ENCODE peak calls at places on chromosome 15, in five cellular contexts. One of them, this sample, is unnamed.

GRCh38 chr15:78195735-78196201 is 38.6 kb downstream of the ACSBG1 start:
- DNase-seq in tibial nerve: no peak
- DNase-seq in IMR-90: no peak
- DNase-seq in stomach: peak
- DNase-seq in transverse colon: peak
- DNase-seq in this sample: peak

GRCh38 chr15:67463488-67463887 is 57.4 kb upstream of the C15orf61 start:
- DNase-seq in tibial nerve: no peak
- DNase-seq in IMR-90: no peak
- DNase-seq in stomach: no peak
- DNase-seq in transverse colon: no peak
- DNase-seq in this sample: no peak

GRCh38 chr15:81809543-81809942 is 236.3 kb downstream of the MEX3B start:
- DNase-seq in tibial nerve: no peak
- DNase-seq in IMR-90: peak
- DNase-seq in stomach: no peak
- DNase-seq in transverse colon: no peak
- DNase-seq in this sample: no peak

GRCh38 chr15:66842710-66843441 is 140.8 kb downstream of the SMAD6 start:
- DNase-seq in tibial nerve: peak
- DNase-seq in IMR-90: peak
- DNase-seq in stomach: peak
- DNase-seq in transverse colon: peak
- DNase-seq in this sample: peak

GRCh38 chr15:66905954-66906353 is 159.4 kb upstream of the SMAD3 start:
- DNase-seq in tibial nerve: no peak
- DNase-seq in IMR-90: no peak
- DNase-seq in stomach: no peak
- DNase-seq in transverse colon: no peak
- DNase-seq in this sample: no peak

GRCh38 chr15:33292718-33293307 is 18.0 kb upstream of the RYR3 start:
- DNase-seq in tibial nerve: peak
- DNase-seq in IMR-90: peak
- DNase-seq in stomach: peak
- DNase-seq in transverse colon: peak
- DNase-seq in this sample: peak

GRCh38 chr15:31887246-31887645 is 143.1 kb upstream of the CHRNA7 start:
- DNase-seq in tibial nerve: no peak
- DNase-seq in IMR-90: no peak
- DNase-seq in stomach: no peak
- DNase-seq in transverse colon: no peak
- DNase-seq in this sample: no peak

GRCh38 chr15:99615460-99615859 is 49.7 kb downstream of the MEF2A start:
- DNase-seq in tibial nerve: no peak
- DNase-seq in IMR-90: no peak
- DNase-seq in stomach: no peak
- DNase-seq in transverse colon: no peak
- DNase-seq in this sample: no peak

GRCh38 chr15:83855956-83856355 is 202.0 kb downstream of the ADAMTSL3 start:
- DNase-seq in tibial nerve: no peak
- DNase-seq in IMR-90: no peak
- DNase-seq in stomach: no peak
- DNase-seq in transverse colon: no peak
- DNase-seq in this sample: no peak

GRCh38 chr15:83858820-83859505 is 205.0 kb downstream of the ADAMTSL3 start:
- DNase-seq in tibial nerve: no peak
- DNase-seq in IMR-90: peak
- DNase-seq in stomach: no peak
- DNase-seq in transverse colon: no peak
- DNase-seq in this sample: no peak

GRCh38 chr15:83853232-83853631 is 199.3 kb downstream of the ADAMTSL3 start:
- DNase-seq in tibial nerve: no peak
- DNase-seq in IMR-90: no peak
- DNase-seq in stomach: no peak
- DNase-seq in transverse colon: no peak
- DNase-seq in this sample: no peak

GRCh38 chr15:83854314-83854713 is 200.4 kb downstream of the ADAMTSL3 start:
- DNase-seq in tibial nerve: no peak
- DNase-seq in IMR-90: peak
- DNase-seq in stomach: no peak
- DNase-seq in transverse colon: no peak
- DNase-seq in this sample: no peak

GRCh38 chr15:83854950-83855707 is 201.2 kb downstream of the ADAMTSL3 start:
- DNase-seq in tibial nerve: no peak
- DNase-seq in IMR-90: peak
- DNase-seq in stomach: no peak
- DNase-seq in transverse colon: no peak
- DNase-seq in this sample: no peak
- TF ChIP-seq POLR2A in tibial nerve: no peak
- TF ChIP-seq POLR2A in IMR-90: no peak
- TF ChIP-seq POLR2A in stomach: no peak
- TF ChIP-seq POLR2A in transverse colon: no peak
- TF ChIP-seq POLR2A in this sample: no peak

DNA sequence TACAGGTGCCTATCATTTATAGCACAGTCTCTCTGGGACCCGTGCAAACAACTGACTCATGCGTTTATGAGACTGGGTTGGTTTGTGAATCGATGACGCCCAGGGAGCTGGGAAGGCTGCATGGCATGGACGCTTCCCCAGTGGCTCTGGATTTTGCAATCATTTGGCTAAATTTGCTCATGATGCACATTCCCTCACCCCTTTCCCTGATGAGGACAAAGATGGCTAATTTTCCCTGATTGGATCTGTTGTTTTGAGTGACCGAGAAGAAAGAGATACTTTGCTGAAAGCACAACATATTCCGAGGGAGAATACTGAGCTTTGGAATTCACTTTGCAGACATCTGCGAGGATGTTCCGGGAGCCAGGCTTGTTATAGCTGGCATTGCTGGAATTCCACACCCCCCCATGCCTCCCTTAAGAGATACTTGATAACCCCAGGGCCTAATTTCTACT is 51.1 kb downstream of the CGNL1 start:
- DNase-seq in tibial nerve: peak
- DNase-seq in IMR-90: no peak
- DNase-seq in stomach: no peak
- DNase-seq in transverse colon: peak
- DNase-seq in this sample: no peak
- H3K27ac ChIP-seq in tibial nerve: peak
- H3K27ac ChIP-seq in IMR-90: no peak
- H3K27ac ChIP-seq in stomach: no peak
- H3K27ac ChIP-seq in transverse colon: peak
- H3K27ac ChIP-seq in this sample: peak

GRCh38 chr15:90002428-90002844 is 1.3 kb downstream of the ZNF710 start:
- DNase-seq in tibial nerve: no peak
- DNase-seq in IMR-90: peak
- DNase-seq in stomach: no peak
- DNase-seq in transverse colon: peak
- DNase-seq in this sample: peak

GRCh38 chr15:89999676-90000174 is 1.4 kb upstream of the ZNF710 start:
- DNase-seq in tibial nerve: no peak
- DNase-seq in IMR-90: peak
- DNase-seq in stomach: no peak
- DNase-seq in transverse colon: peak
- DNase-seq in this sample: no peak

GRCh38 chr15:90001683-90002427 is 731 bp downstream of the ZNF710 start:
- DNase-seq in tibial nerve: peak
- DNase-seq in IMR-90: peak
- DNase-seq in stomach: peak
- DNase-seq in transverse colon: peak
- DNase-seq in this sample: peak

GRCh38 chr15:90000175-90000923 is 775 bp upstream of the ZNF710 start:
- DNase-seq in tibial nerve: no peak
- DNase-seq in IMR-90: peak
- DNase-seq in stomach: no peak
- DNase-seq in transverse colon: peak
- DNase-seq in this sample: peak

GRCh38 chr15:90001062-90001682 is at the start of gene ZNF710:
- DNase-seq in tibial nerve: peak
- DNase-seq in IMR-90: peak
- DNase-seq in stomach: no peak
- DNase-seq in transverse colon: peak
- DNase-seq in this sample: peak
- TF ChIP-seq POLR2A in tibial nerve: no peak
- TF ChIP-seq POLR2A in IMR-90: no peak
- TF ChIP-seq POLR2A in stomach: no peak
- TF ChIP-seq POLR2A in transverse colon: no peak
- TF ChIP-seq POLR2A in this sample: peak

DNA sequence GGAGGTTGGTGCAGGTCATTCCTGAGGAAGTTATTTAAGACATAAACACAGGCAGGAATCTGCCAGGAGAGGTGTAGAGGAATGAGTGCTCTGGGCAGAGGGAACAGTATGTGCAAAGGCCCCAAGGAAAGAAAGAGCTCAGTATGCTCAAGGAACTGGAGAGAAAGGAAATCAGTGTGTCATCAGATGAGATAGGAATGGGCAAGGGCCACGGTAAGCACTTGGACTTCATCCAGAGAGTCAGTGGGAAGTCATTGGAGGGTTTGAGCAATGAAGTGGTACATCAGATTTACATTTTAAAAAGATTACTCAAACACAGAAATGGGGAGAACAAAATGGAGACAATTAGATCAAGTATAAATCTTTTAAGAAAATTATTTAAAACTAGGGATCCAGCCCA is 272.2 kb downstream of the ADAMTSL3 start:
- DNase-seq in tibial nerve: no peak
- DNase-seq in IMR-90: peak
- DNase-seq in stomach: no peak
- DNase-seq in transverse colon: no peak
- DNase-seq in this sample: no peak
- H3K27ac ChIP-seq in tibial nerve: no peak
- H3K27ac ChIP-seq in IMR-90: no peak
- H3K27ac ChIP-seq in stomach: no peak
- H3K27ac ChIP-seq in transverse colon: no peak
- H3K27ac ChIP-seq in this sample: no peak

GRCh38 chr15:40928351-40928974 is 677 bp upstream of the DLL4 start:
- DNase-seq in tibial nerve: no peak
- DNase-seq in IMR-90: no peak
- DNase-seq in stomach: no peak
- DNase-seq in transverse colon: peak
- DNase-seq in this sample: peak

GRCh38 chr15:40930430-40931299 is 1.5 kb downstream of the DLL4 start:
- DNase-seq in tibial nerve: no peak
- DNase-seq in IMR-90: peak
- DNase-seq in stomach: no peak
- DNase-seq in transverse colon: peak
- DNase-seq in this sample: peak

GRCh38 chr15:40927497-40928346 is 1.4 kb upstream of the DLL4 start:
- DNase-seq in tibial nerve: no peak
- DNase-seq in IMR-90: no peak
- DNase-seq in stomach: no peak
- DNase-seq in transverse colon: peak
- DNase-seq in this sample: no peak

GRCh38 chr15:40929730-40930429 is 740 bp downstream of the DLL4 start:
- DNase-seq in tibial nerve: peak
- DNase-seq in IMR-90: peak
- DNase-seq in stomach: peak
- DNase-seq in transverse colon: peak
- DNase-seq in this sample: peak

GRCh38 chr15:40928975-40929729 is at the start of gene DLL4:
- DNase-seq in tibial nerve: peak
- DNase-seq in IMR-90: peak
- DNase-seq in stomach: peak
- DNase-seq in transverse colon: peak
- DNase-seq in this sample: peak
- TF ChIP-seq POLR2A in tibial nerve: no peak
- TF ChIP-seq POLR2A in IMR-90: peak
- TF ChIP-seq POLR2A in stomach: no peak
- TF ChIP-seq POLR2A in transverse colon: peak
- TF ChIP-seq POLR2A in this sample: no peak

This sample was measured in thyroid gland.